ENCODE peak calls at places on chromosomes 1 and 21, in ten cellular contexts. S is activated CD8-positive, alpha-beta memory T cell treated with anti-CD3 and anti-CD28 coated beads, Interleukin-2, amount 50 U/mL, for 4 hours; H is breast epithelium; Z is stimulated activated CD4-positive, alpha-beta T cell treated with anti-CD3 and anti-CD28 coated beads, Interleukin-4, amount 100 ng/mL, for 24 hours; M is activated gamma-delta T cell; O is GDM1; Y is GM06990; A is Right ventricle myocardium superior; G is kidney; E is CD4-positive, alpha-beta T cell. T is an unnamed sample.

GRCh38 chr1:30174499-30174898 is 548.9 kb downstream of the MATN1 start:
- DNase-seq in S (no peak), H (no peak), Z (no peak), M (no peak), O (no peak), Y (no peak), A (no peak), G (no peak), E (no peak), T (no peak)

GRCh38 chr1:205421728-205422127 is at the start of gene LEMD1:
- DNase-seq in S (no peak), H (no peak), Z (no peak), M (no peak), O (no peak), Y (no peak), A (no peak), G (no peak), E (no peak), T (no peak)

GRCh38 chr21:38567577-38568360 is 69.5 kb upstream of the ERG start:
- DNase-seq in S (no peak), H (no peak), Z (no peak), M (no peak), O (no peak), Y (no peak), A (no peak), G (no peak), E (no peak), T (no peak)

GRCh38 chr1:42684139-42684538 is 1.9 kb downstream of the YBX1 start:
- DNase-seq in S (no peak), H (no peak), Z (peak), M (no peak), O (no peak), Y (no peak), A (no peak), G (no peak), E (no peak), T (peak)

GRCh38 chr1:197234581-197234980 is 33.5 kb upstream of the CRB1 start:
- DNase-seq in S (no peak), H (no peak), Z (no peak), M (no peak), O (no peak), Y (no peak), A (no peak), G (no peak), E (no peak), T (no peak)

GRCh38 chr21:39251326-39251725 is 62.1 kb downstream of the BRWD1 start:
- DNase-seq in S (no peak), H (no peak), Z (no peak), M (no peak), O (no peak), Y (no peak), A (no peak), G (no peak), E (no peak), T (no peak)

GRCh38 chr1:221509575-221510360 is 232.1 kb downstream of the DUSP10 start:
- DNase-seq in S (no peak), H (no peak), Z (no peak), M (no peak), O (no peak), Y (no peak), A (no peak), G (no peak), E (no peak), T (no peak)

GRCh38 chr1:51690285-51690961 is 73.5 kb downstream of the OSBPL9 start:
- DNase-seq in S (no peak), H (no peak), Z (no peak), M (no peak), O (no peak), Y (no peak), A (no peak), G (no peak), E (no peak), T (no peak)

GRCh38 chr1:87632232-87632631 is 303.6 kb downstream of the LMO4 start:
- DNase-seq in S (no peak), H (no peak), Z (no peak), M (no peak), O (no peak), Y (no peak), A (no peak), G (no peak), E (no peak), T (no peak)

GRCh38 chr1:91513160-91513559 is 12.5 kb downstream of the CDC7 start:
- DNase-seq in S (no peak), H (no peak), Z (no peak), M (no peak), O (no peak), Y (no peak), A (no peak), G (no peak), E (no peak), T (no peak)

GRCh38 chr1:234780531-234781162 is 170.7 kb upstream of the IRF2BP2 start:
- DNase-seq in S (no peak), H (no peak), Z (no peak), M (no peak), O (no peak), Y (no peak), A (no peak), G (peak), E (no peak), T (no peak)

GRCh38 chr1:12658531-12659453 is 14.9 kb downstream of the AADACL4 start:
- DNase-seq in S (peak), H (peak), Z (peak), M (no peak), O (peak), Y (no peak), A (peak), G (no peak), E (peak), T (peak)

GRCh38 chr1:225572422-225572821 is 80.5 kb downstream of the ENAH start:
- DNase-seq in S (no peak), H (no peak), Z (no peak), M (no peak), O (no peak), Y (no peak), A (no peak), G (no peak), E (no peak), T (no peak)

T was measured in neural crest cell.